ENCODE peak calls at places on chromosomes 3 and 15, in ten cellular contexts. One of them, this sample, is unnamed.

GRCh38 chr3:73030073-73030597 is 31.3 kb upstream of the EBLN2 start:
- DNase-seq in H1: no peak
- DNase-seq in HCT116: no peak
- DNase-seq in endothelial cell of umbilical vein: no peak
- DNase-seq in stomach: no peak
- DNase-seq in transverse colon: no peak
- DNase-seq in vagina: no peak
- DNase-seq in breast epithelium: no peak
- DNase-seq in HepG2: no peak
- DNase-seq in prostate gland: no peak
- DNase-seq in this sample: no peak

GRCh38 chr15:73156431-73157191 is 104.3 kb downstream of the NEO1 start:
- DNase-seq in prostate gland: no peak
- DNase-seq in breast epithelium: no peak
- DNase-seq in endothelial cell of umbilical vein: no peak
- DNase-seq in vagina: no peak
- DNase-seq in transverse colon: no peak
- DNase-seq in HCT116: no peak
- DNase-seq in stomach: no peak
- DNase-seq in H1: no peak
- DNase-seq in HepG2: no peak
- DNase-seq in this sample: no peak

GRCh38 chr3:53533486-53533885 is 39.1 kb downstream of the CACNA1D start:
- DNase-seq in prostate gland: no peak
- DNase-seq in HepG2: no peak
- DNase-seq in H1: no peak
- DNase-seq in stomach: no peak
- DNase-seq in vagina: no peak
- DNase-seq in endothelial cell of umbilical vein: no peak
- DNase-seq in HCT116: no peak
- DNase-seq in transverse colon: no peak
- DNase-seq in breast epithelium: no peak
- DNase-seq in this sample: no peak

GRCh38 chr3:127534161-127534451 is 56.4 kb downstream of the TPRA1 start:
- DNase-seq in vagina: no peak
- DNase-seq in transverse colon: no peak
- DNase-seq in prostate gland: no peak
- DNase-seq in H1: no peak
- DNase-seq in stomach: no peak
- DNase-seq in HCT116: no peak
- DNase-seq in endothelial cell of umbilical vein: no peak
- DNase-seq in HepG2: no peak
- DNase-seq in breast epithelium: no peak
- DNase-seq in this sample: no peak

GRCh38 chr3:178560759-178561158 is 24.5 kb downstream of the KCNMB2 start:
- DNase-seq in endothelial cell of umbilical vein: no peak
- DNase-seq in HCT116: no peak
- DNase-seq in HepG2: no peak
- DNase-seq in stomach: no peak
- DNase-seq in vagina: no peak
- DNase-seq in H1: no peak
- DNase-seq in transverse colon: no peak
- DNase-seq in prostate gland: no peak
- DNase-seq in breast epithelium: no peak
- DNase-seq in this sample: no peak

GRCh38 chr15:44447772-44448376 is 20.4 kb downstream of the CTDSPL2 start:
- DNase-seq in stomach: no peak
- DNase-seq in HepG2: no peak
- DNase-seq in HCT116: no peak
- DNase-seq in breast epithelium: no peak
- DNase-seq in endothelial cell of umbilical vein: no peak
- DNase-seq in H1: no peak
- DNase-seq in transverse colon: no peak
- DNase-seq in prostate gland: no peak
- DNase-seq in vagina: no peak
- DNase-seq in this sample: no peak

GRCh38 chr3:184176377-184177330 is 2.0 kb downstream of the AP2M1 start:
- DNase-seq in HepG2: peak; percentile 69
- DNase-seq in transverse colon: peak; percentile 51
- DNase-seq in HCT116: peak; percentile 75
- DNase-seq in vagina: no peak
- DNase-seq in H1: peak; percentile 85
- DNase-seq in endothelial cell of umbilical vein: peak; percentile 90
- DNase-seq in stomach: peak; percentile 45
- DNase-seq in breast epithelium: no peak
- DNase-seq in prostate gland: no peak
- DNase-seq in this sample: peak; percentile 83

GRCh38 chr15:91953432-91953831 is 99.9 kb downstream of the SLCO3A1 start:
- DNase-seq in HCT116: no peak
- DNase-seq in endothelial cell of umbilical vein: no peak
- DNase-seq in breast epithelium: peak; percentile 74
- DNase-seq in stomach: no peak
- DNase-seq in prostate gland: peak; percentile 85
- DNase-seq in H1: no peak
- DNase-seq in vagina: no peak
- DNase-seq in HepG2: no peak
- DNase-seq in transverse colon: no peak
- DNase-seq in this sample: no peak

GRCh38 chr15:32979710-32980109 is 214.8 kb downstream of the FMN1 start:
- DNase-seq in HCT116: no peak
- DNase-seq in HepG2: no peak
- DNase-seq in stomach: no peak
- DNase-seq in H1: no peak
- DNase-seq in vagina: no peak
- DNase-seq in endothelial cell of umbilical vein: no peak
- DNase-seq in breast epithelium: no peak
- DNase-seq in prostate gland: no peak
- DNase-seq in transverse colon: no peak
- DNase-seq in this sample: no peak

GRCh38 chr3:25664810-25665645 is at the start of gene TOP2B:
- DNase-seq in HCT116: peak; percentile 86
- DNase-seq in stomach: peak; percentile 96
- DNase-seq in transverse colon: peak; percentile 97
- DNase-seq in vagina: no peak
- DNase-seq in HepG2: peak; percentile 90
- DNase-seq in breast epithelium: peak; percentile 97
- DNase-seq in H1: peak; percentile 90
- DNase-seq in endothelial cell of umbilical vein: peak; percentile 98
- DNase-seq in prostate gland: peak; percentile 98
- DNase-seq in this sample: peak; percentile 98

GRCh38 chr3:25662921-25663320 is 1.8 kb downstream of the TOP2B start:
- DNase-seq in transverse colon: no peak
- DNase-seq in vagina: no peak
- DNase-seq in stomach: no peak
- DNase-seq in prostate gland: no peak
- DNase-seq in endothelial cell of umbilical vein: no peak
- DNase-seq in breast epithelium: no peak
- DNase-seq in HepG2: no peak
- DNase-seq in H1: no peak
- DNase-seq in HCT116: no peak
- DNase-seq in this sample: no peak

GRCh38 chr3:25665646-25666136 is 984 bp upstream of the TOP2B start:
- DNase-seq in breast epithelium: no peak
- DNase-seq in transverse colon: no peak
- DNase-seq in HCT116: no peak
- DNase-seq in HepG2: no peak
- DNase-seq in prostate gland: no peak
- DNase-seq in endothelial cell of umbilical vein: no peak
- DNase-seq in stomach: no peak
- DNase-seq in H1: no peak
- DNase-seq in vagina: no peak
- DNase-seq in this sample: no peak

GRCh38 chr3:25663324-25664065 is 1.2 kb downstream of the TOP2B start:
- DNase-seq in prostate gland: no peak
- DNase-seq in HCT116: peak; percentile 8
- DNase-seq in H1: no peak
- DNase-seq in endothelial cell of umbilical vein: peak; percentile 58
- DNase-seq in transverse colon: peak; percentile 27
- DNase-seq in breast epithelium: no peak
- DNase-seq in vagina: no peak
- DNase-seq in HepG2: peak; percentile 56
- DNase-seq in stomach: no peak
- DNase-seq in this sample: no peak

GRCh38 chr3:25664066-25664809 is 469 bp downstream of the TOP2B start:
- DNase-seq in breast epithelium: peak; percentile 69
- DNase-seq in HepG2: peak; percentile 29
- DNase-seq in H1: no peak
- DNase-seq in transverse colon: peak; percentile 77
- DNase-seq in vagina: no peak
- DNase-seq in endothelial cell of umbilical vein: peak; percentile 64
- DNase-seq in HCT116: peak; percentile 3
- DNase-seq in prostate gland: peak; percentile 67
- DNase-seq in stomach: peak; percentile 68
- DNase-seq in this sample: peak; percentile 95
- TF ChIP-seq POLR2A in breast epithelium: no peak
- TF ChIP-seq POLR2A in HepG2: peak; percentile 14
- TF ChIP-seq POLR2A in H1: no peak
- TF ChIP-seq POLR2A in transverse colon: no peak
- TF ChIP-seq POLR2A in vagina: no peak
- TF ChIP-seq POLR2A in endothelial cell of umbilical vein: no peak
- TF ChIP-seq POLR2A in HCT116: no peak
- TF ChIP-seq POLR2A in prostate gland: peak; percentile 45
- TF ChIP-seq POLR2A in stomach: no peak
- TF ChIP-seq POLR2A in this sample: no peak

GRCh38 chr3:44712455-44713075 is at the start of gene ZNF502:
- DNase-seq in endothelial cell of umbilical vein: peak; percentile 85
- DNase-seq in transverse colon: peak; percentile 86
- DNase-seq in HepG2: no peak
- DNase-seq in stomach: peak; percentile 85
- DNase-seq in H1: no peak
- DNase-seq in prostate gland: peak; percentile 88
- DNase-seq in breast epithelium: peak; percentile 67
- DNase-seq in HCT116: peak; percentile 66
- DNase-seq in vagina: no peak
- DNase-seq in this sample: peak; percentile 89
- H3K4me3 ChIP-seq in endothelial cell of umbilical vein: peak within 1 kb of the TSS; percentile 76
- H3K4me3 ChIP-seq in transverse colon: peak within 1 kb of the TSS; percentile 48
- H3K4me3 ChIP-seq in HepG2: no peak within 1 kb of the TSS
- H3K4me3 ChIP-seq in stomach: peak within 1 kb of the TSS; percentile 99
- H3K4me3 ChIP-seq in H1: peak within 1 kb of the TSS; percentile 67
- H3K4me3 ChIP-seq in prostate gland: peak within 1 kb of the TSS; percentile 75
- H3K4me3 ChIP-seq in breast epithelium: peak within 1 kb of the TSS; percentile 90
- H3K4me3 ChIP-seq in HCT116: peak within 1 kb of the TSS; percentile 54
- H3K4me3 ChIP-seq in vagina: peak within 1 kb of the TSS; percentile 69
- H3K4me3 ChIP-seq in this sample: peak within 1 kb of the TSS; percentile 81

GRCh38 chr15:39461536-39462140 is 119.2 kb upstream of the THBS1 start:
- DNase-seq in HCT116: no peak
- DNase-seq in vagina: no peak
- DNase-seq in breast epithelium: no peak
- DNase-seq in endothelial cell of umbilical vein: peak; percentile 57
- DNase-seq in transverse colon: no peak
- DNase-seq in H1: no peak
- DNase-seq in prostate gland: no peak
- DNase-seq in stomach: no peak
- DNase-seq in HepG2: no peak
- DNase-seq in this sample: no peak
- TF ChIP-seq POLR2AphosphoS5 in HCT116: no peak
- TF ChIP-seq POLR2AphosphoS5 in vagina: no peak
- TF ChIP-seq POLR2AphosphoS5 in breast epithelium: no peak
- TF ChIP-seq POLR2AphosphoS5 in endothelial cell of umbilical vein: no peak
- TF ChIP-seq POLR2AphosphoS5 in transverse colon: no peak
- TF ChIP-seq POLR2AphosphoS5 in H1: no peak
- TF ChIP-seq POLR2AphosphoS5 in prostate gland: no peak
- TF ChIP-seq POLR2AphosphoS5 in stomach: peak; percentile 58
- TF ChIP-seq POLR2AphosphoS5 in HepG2: no peak
- TF ChIP-seq POLR2AphosphoS5 in this sample: no peak

GRCh38 chr3:148599478-148599877 is 98.2 kb upstream of the AGTR1 start:
- DNase-seq in vagina: no peak
- DNase-seq in H1: no peak
- DNase-seq in endothelial cell of umbilical vein: no peak
- DNase-seq in HepG2: no peak
- DNase-seq in breast epithelium: no peak
- DNase-seq in stomach: no peak
- DNase-seq in prostate gland: no peak
- DNase-seq in HCT116: no peak
- DNase-seq in transverse colon: peak; percentile 38
- DNase-seq in this sample: no peak

GRCh38 chr3:148600440-148600839 is 97.3 kb upstream of the AGTR1 start:
- DNase-seq in HCT116: no peak
- DNase-seq in prostate gland: no peak
- DNase-seq in HepG2: peak; percentile 55
- DNase-seq in endothelial cell of umbilical vein: no peak
- DNase-seq in stomach: no peak
- DNase-seq in transverse colon: no peak
- DNase-seq in vagina: no peak
- DNase-seq in breast epithelium: no peak
- DNase-seq in H1: no peak
- DNase-seq in this sample: no peak

GRCh38 chr3:148600902-148601765 is 96.6 kb upstream of the AGTR1 start:
- DNase-seq in breast epithelium: no peak
- DNase-seq in HepG2: peak; percentile 100
- DNase-seq in transverse colon: peak; percentile 19
- DNase-seq in endothelial cell of umbilical vein: no peak
- DNase-seq in HCT116: peak; percentile 4
- DNase-seq in prostate gland: no peak
- DNase-seq in vagina: no peak
- DNase-seq in H1: no peak
- DNase-seq in stomach: no peak
- DNase-seq in this sample: no peak

GRCh38 chr3:148604270-148605085 is 93.2 kb upstream of the AGTR1 start:
- DNase-seq in HCT116: no peak
- DNase-seq in stomach: no peak
- DNase-seq in breast epithelium: no peak
- DNase-seq in vagina: no peak
- DNase-seq in transverse colon: no peak
- DNase-seq in prostate gland: no peak
- DNase-seq in endothelial cell of umbilical vein: no peak
- DNase-seq in HepG2: no peak
- DNase-seq in H1: no peak
- DNase-seq in this sample: no peak

DNA sequence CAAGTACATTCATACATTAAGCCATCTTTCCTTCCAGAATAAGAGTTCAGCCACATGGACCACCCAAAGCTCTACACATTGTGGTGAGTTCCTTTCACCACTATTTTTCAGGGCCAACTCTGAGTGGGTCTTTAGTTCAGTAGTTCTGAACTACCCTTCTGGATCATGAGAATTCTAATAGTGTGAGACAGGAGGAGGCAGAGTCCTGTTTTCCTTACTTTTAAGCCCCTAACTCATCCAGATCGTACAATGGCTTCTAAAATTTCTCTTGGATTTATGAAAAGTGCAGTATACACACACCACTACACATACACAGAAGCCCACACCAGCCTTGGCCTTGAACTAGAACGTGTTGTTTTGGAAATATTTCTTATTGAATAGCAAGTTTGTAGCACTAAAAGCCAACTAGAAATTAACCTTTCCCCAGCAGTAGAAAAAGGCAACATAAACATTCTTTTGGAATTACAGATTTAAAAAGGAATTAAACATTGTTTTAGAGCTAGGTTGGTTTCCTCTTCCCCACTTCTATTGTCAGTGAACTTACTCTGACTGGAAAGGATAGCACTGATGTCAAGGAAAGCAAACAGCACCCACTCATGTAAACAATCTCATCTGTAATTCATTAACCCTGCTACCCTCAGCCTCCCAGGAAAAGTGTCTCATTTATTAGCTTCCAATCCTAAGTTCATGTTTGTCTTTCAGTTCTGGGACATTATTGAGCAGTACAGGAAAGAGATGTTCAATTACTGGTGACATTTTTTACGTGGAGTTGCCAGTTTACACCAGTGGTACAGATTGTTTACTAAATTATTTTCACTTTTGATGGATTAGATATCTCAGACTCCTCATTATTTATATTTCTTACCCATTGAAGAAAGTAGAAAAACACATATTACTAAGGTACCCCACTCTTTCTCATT is 95.7 kb upstream of the AGTR1 start:
- DNase-seq in HCT116: no peak
- DNase-seq in endothelial cell of umbilical vein: no peak
- DNase-seq in H1: no peak
- DNase-seq in transverse colon: no peak
- DNase-seq in HepG2: peak; percentile 99
- DNase-seq in breast epithelium: no peak
- DNase-seq in vagina: no peak
- DNase-seq in prostate gland: no peak
- DNase-seq in stomach: no peak
- DNase-seq in this sample: no peak
- TF ChIP-seq POLR2A in HCT116: no peak
- TF ChIP-seq POLR2A in endothelial cell of umbilical vein: no peak
- TF ChIP-seq POLR2A in H1: no peak
- TF ChIP-seq POLR2A in transverse colon: no peak
- TF ChIP-seq POLR2A in HepG2: peak; percentile 88
- TF ChIP-seq POLR2A in breast epithelium: no peak
- TF ChIP-seq POLR2A in vagina: no peak
- TF ChIP-seq POLR2A in prostate gland: no peak
- TF ChIP-seq POLR2A in stomach: no peak
- TF ChIP-seq POLR2A in this sample: no peak